ENCODE peak calls at places on chromosomes 3 and 15, in seven cellular contexts. V, O, L, E, B, Q and X are unnamed samples. For H3K4me1, the result is how much of the 10 kb centered on the place peaks cover.

GRCh38 chr15:90580946-90581345 is 51.2 kb downstream of the CRTC3 start:
- DNase-seq in L (no peak), E (no peak), V (no peak), B (no peak), O (no peak), Q (no peak), X (no peak)

GRCh38 chr15:83299462-83299861 is 15.0 kb upstream of the BNC1 start:
- DNase-seq in B (no peak), E (no peak), V (no peak), L (no peak), O (no peak), Q (no peak), X (no peak)

GRCh38 chr3:100463002-100463401 is 29.4 kb upstream of the TMEM45A start:
- DNase-seq in Q (peak), E (no peak), O (peak), L (peak), V (peak), B (peak), X (peak)

GRCh38 chr3:186143280-186143679 is 34.4 kb upstream of the ETV5 start:
- DNase-seq in Q (no peak), V (no peak), L (no peak), O (no peak), B (no peak), E (no peak), X (no peak)

GRCh38 chr15:46815765-46816164 is 901.5 kb upstream of the SEMA6D start:
- DNase-seq in B (no peak), Q (no peak), E (no peak), O (no peak), V (no peak), L (no peak), X (no peak)

GRCh38 chr3:23928525-23928924 is 11.6 kb downstream of the RPL15 start:
- DNase-seq in Q (no peak), O (peak), E (no peak), V (no peak), B (no peak), L (no peak), X (no peak)

GRCh38 chr3:157754415-157754814 is 251.2 kb upstream of the VEPH1 start:
- DNase-seq in E (no peak), V (no peak), Q (no peak), B (no peak), L (no peak), O (no peak), X (no peak)

GRCh38 chr3:99286266-99286845 is 352.0 kb upstream of the COL8A1 start:
- DNase-seq in Q (peak), V (peak), O (no peak), L (no peak), E (no peak), B (no peak), X (no peak)

GRCh38 chr3:6791161-6791560 is 69.8 kb upstream of the GRM7 start:
- DNase-seq in E (no peak), B (no peak), O (no peak), L (no peak), Q (peak), V (no peak), X (no peak)

GRCh38 chr3:111947179-111947727 is 31.6 kb upstream of the ABHD10 start:
- DNase-seq in L (no peak), O (no peak), V (peak), E (no peak), Q (peak), B (no peak), X (no peak)

GRCh38 chr3:147939425-147940196 is 530.4 kb downstream of the ZIC1 start:
- DNase-seq in Q (peak), L (no peak), O (no peak), B (no peak), V (no peak), E (no peak), X (no peak)

GRCh38 chr3:40800343-40800742 is 275.6 kb downstream of the ZNF621 start:
- DNase-seq in Q (peak), E (no peak), V (peak), O (peak), B (no peak), L (no peak), X (no peak)

GRCh38 chr15:94225616-94226015 is 5.7 kb upstream of the MCTP2 start:
- DNase-seq in Q (peak), B (no peak), V (no peak), E (no peak), O (no peak), L (no peak), X (no peak)

GRCh38 chr3:132784502-132785025 is 62.4 kb upstream of the NPHP3 start:
- DNase-seq in V (no peak), O (no peak), L (no peak), Q (peak), E (no peak), B (no peak), X (no peak)

GRCh38 chr3:185216587-185216918 is 37.3 kb downstream of the EHHADH start:
- DNase-seq in Q (peak), L (no peak), O (no peak), B (peak), E (no peak), V (no peak), X (no peak)

GRCh38 chr15:85118173-85118572 is 136.5 kb downstream of the PDE8A start:
- DNase-seq in V (no peak), E (no peak), O (no peak), L (no peak), B (no peak), Q (no peak), X (no peak)

GRCh38 chr15:61994216-61994615 is 66.0 kb downstream of the VPS13C start:
- DNase-seq in L (no peak), B (no peak), V (peak), Q (peak), O (no peak), E (no peak), X (peak)

GRCh38 chr3:140859592-140860336 is 81.9 kb upstream of the SLC25A36 start:
- DNase-seq in V (peak), Q (no peak), O (no peak), L (peak), E (no peak), B (peak), X (no peak)

GRCh38 chr15:35979608-35980007 is 433.6 kb upstream of the DPH6 start:
- DNase-seq in O (no peak), B (no peak), E (no peak), L (no peak), Q (peak), V (no peak), X (no peak)

GRCh38 chr15:93173369-93173768 is 84.4 kb upstream of the RGMA start:
- DNase-seq in Q (peak), O (peak), E (no peak), V (peak), L (no peak), B (peak), X (no peak)

GRCh38 chr3:147405552-147406254 is 640 bp downstream of the ZIC4 start:
- DNase-seq in B (no peak), L (no peak), Q (no peak), O (no peak), E (peak), V (no peak), X (peak)

GRCh38 chr3:45616158-45616557 is 21.6 kb downstream of the LIMD1 start:
- DNase-seq in B (peak), Q (no peak), E (no peak), L (no peak), O (no peak), V (no peak), X (no peak)

GRCh38 chr15:65355173-65355982 is 22.4 kb downstream of the IGDCC3 start:
- DNase-seq in E (peak), O (no peak), L (no peak), Q (no peak), V (no peak), B (no peak), X (peak)

GRCh38 chr3:152961323-152961722 is 126.4 kb downstream of the P2RY1 start:
- DNase-seq in Q (no peak), E (no peak), B (peak), O (peak), L (peak), V (peak), X (peak)

GRCh38 chr3:49916686-49917085 is 12.9 kb downstream of the MON1A start:
- DNase-seq in Q (peak), V (no peak), E (no peak), O (no peak), L (no peak), B (no peak), X (peak)

GRCh38 chr15:73153024-73153423 is 100.8 kb downstream of the NEO1 start:
- DNase-seq in Q (no peak), L (no peak), V (no peak), B (no peak), O (no peak), E (no peak), X (no peak)

GRCh38 chr15:60720493-60721231 is 241.7 kb upstream of the ICE2 start:
- DNase-seq in L (no peak), Q (no peak), E (no peak), V (no peak), B (no peak), O (no peak), X (no peak)

GRCh38 chr3:7684193-7684592 is 817.4 kb upstream of the LMCD1 start:
- DNase-seq in O (no peak), B (no peak), Q (no peak), L (no peak), V (no peak), E (no peak), X (no peak)

GRCh38 chr15:68319997-68320396 is 42.5 kb downstream of the FEM1B start:
- DNase-seq in L (no peak), B (no peak), Q (no peak), E (no peak), O (no peak), V (no peak), X (no peak)

GRCh38 chr3:77707271-77707670 is 667.4 kb downstream of the ROBO2 start:
- DNase-seq in O (no peak), V (no peak), Q (no peak), L (no peak), E (no peak), B (no peak), X (no peak)

GRCh38 chr15:70627734-70628541 is 135.4 kb downstream of the UACA start:
- DNase-seq in L (no peak), O (no peak), V (no peak), Q (peak), E (no peak), B (no peak), X (no peak)
- H3K4me2 ChIP-seq in L (no peak), O (no peak), V (no peak), Q (no peak), E (no peak), B (no peak), X (peak)

GRCh38 chr15:101194246-101195138 is 57.4 kb downstream of the CHSY1 start:
- DNase-seq in V (no peak), B (no peak), O (no peak), L (no peak), E (no peak), Q (no peak), X (no peak)

GRCh38 chr15:101200181-101200580 is 51.7 kb downstream of the CHSY1 start:
- DNase-seq in L (no peak), E (no peak), O (no peak), B (peak), Q (no peak), V (no peak), X (no peak)

GRCh38 chr15:101201411-101202174 is 50.3 kb downstream of the CHSY1 start:
- DNase-seq in L (no peak), E (peak), O (peak), Q (peak), B (no peak), V (peak), X (peak)

GRCh38 chr15:101198820-101199219 is 53.0 kb downstream of the CHSY1 start:
- DNase-seq in Q (peak), V (no peak), O (no peak), B (peak), E (no peak), L (no peak), X (no peak)

DNA sequence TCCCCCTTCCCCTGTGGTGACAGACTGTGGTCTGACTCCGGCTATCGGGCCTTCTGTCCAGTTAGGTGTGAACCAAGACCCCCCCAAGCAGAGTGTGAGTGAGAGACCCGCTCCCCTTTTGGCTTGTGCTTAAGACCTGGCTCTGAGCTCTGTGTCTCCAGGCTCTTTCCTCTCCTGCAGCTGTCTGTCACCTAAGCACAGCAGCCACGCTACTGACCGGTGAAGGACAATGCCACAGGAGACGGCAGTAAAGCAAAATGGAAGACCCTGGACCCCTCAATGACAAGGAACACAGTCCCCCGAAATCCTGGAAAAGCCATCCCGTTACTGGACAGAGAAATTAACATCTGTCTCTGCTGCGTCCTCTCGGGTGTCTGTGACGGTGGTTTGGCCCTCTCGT is 53.8 kb downstream of the CHSY1 start:
- DNase-seq in E (no peak), O (no peak), L (no peak), V (no peak), B (no peak), Q (no peak), X (no peak)
- H3K4me1 ChIP-seq in E (under half), O (under half), L (under half), V (under half), B (half or more), Q (under half), X (half or more)

DNA sequence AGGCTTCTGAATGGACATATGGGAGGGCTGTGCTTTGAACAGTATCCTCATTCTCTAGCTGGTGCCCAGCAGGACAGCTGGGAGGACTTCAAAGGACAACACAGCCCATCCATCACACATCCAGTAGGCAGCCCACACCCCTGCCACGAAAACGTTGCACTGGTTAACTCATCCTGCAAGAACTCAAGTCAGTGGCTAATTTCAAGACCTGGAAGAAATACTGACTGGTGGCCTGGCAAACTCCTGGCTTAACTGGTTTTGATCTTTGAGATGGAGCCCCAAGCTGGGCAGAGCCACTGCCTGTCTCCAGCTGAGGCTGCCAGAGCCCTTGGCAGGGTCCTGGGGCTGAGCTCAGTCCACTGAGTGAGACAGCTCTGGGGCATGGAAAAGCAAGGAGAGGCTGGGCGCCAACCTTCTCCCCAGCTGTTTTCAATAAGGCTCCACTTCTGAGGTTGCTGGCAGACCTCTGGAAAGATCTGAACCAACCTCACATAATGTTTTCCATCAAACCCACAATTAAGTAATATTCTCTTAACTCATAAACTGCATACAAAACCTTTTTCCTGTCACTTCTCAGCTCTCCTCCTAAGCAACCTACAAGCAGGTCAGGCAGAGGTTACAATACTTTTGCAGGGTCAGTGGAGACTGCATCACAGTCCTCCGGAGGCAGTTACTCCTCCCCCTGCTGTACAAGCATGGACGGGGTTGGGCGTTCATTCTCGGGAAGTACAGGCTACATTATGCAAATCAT is 110.3 kb downstream of the MYLK start:
- DNase-seq in B (no peak), E (no peak), O (no peak), V (no peak), L (no peak), Q (peak), X (peak)
- TF ChIP-seq CTCF in B (no peak), E (no peak), O (no peak), V (no peak), L (no peak), Q (no peak), X (no peak)

GRCh38 chr15:80183291-80183690 is 30.5 kb downstream of the FAH start:
- DNase-seq in B (no peak), E (no peak), V (no peak), O (no peak), Q (no peak), L (no peak), X (no peak)
- H3K4me2 ChIP-seq in B (no peak), E (no peak), V (no peak), O (no peak), Q (peak), L (no peak), X (no peak)

DNA sequence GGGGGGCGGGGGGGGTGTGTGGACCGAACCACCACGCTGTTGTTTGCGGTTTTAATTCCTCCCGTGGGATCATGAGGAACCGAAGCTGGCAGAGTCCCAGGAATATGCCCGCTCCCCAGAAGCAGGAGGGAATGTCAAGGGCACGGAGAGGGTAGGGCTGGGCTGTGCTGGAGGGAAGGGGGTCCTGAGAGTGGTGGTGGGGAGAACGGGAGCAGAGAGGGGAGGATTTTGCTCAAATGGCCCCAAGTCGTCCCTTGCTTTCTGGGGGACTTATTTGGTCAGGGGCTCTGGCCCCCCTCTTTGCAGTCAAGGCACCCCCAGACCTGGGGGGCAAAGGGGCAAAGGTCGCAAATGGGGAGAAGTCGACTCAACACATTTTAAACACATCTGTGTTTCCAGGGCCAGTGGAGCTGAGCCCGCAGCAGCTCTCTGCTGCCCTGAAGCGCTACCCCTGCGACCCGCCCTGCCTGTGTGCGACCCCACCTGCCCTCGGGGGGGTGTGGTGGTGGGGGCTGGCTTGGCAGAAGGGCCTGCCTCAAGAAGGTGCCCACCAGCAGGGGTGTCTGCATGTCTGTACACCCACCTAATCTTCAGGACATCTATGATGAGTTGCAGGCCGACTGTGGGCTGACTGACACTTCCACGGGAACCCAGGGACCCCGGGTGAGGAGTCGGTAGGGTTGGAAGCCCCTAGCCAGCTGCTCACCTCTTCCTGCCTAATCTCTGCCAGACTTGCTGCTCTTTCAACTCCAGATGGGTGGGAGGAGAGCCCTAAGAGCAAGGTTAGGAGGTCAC is 602 bp upstream of the ATP2B2 start:
- DNase-seq in O (no peak), E (no peak), B (no peak), L (no peak), Q (no peak), V (no peak), X (no peak)
- H3K4me1 ChIP-seq in O (under half), E (under half), B (under half), L (under half), Q (under half), V (under half), X (under half)

DNA sequence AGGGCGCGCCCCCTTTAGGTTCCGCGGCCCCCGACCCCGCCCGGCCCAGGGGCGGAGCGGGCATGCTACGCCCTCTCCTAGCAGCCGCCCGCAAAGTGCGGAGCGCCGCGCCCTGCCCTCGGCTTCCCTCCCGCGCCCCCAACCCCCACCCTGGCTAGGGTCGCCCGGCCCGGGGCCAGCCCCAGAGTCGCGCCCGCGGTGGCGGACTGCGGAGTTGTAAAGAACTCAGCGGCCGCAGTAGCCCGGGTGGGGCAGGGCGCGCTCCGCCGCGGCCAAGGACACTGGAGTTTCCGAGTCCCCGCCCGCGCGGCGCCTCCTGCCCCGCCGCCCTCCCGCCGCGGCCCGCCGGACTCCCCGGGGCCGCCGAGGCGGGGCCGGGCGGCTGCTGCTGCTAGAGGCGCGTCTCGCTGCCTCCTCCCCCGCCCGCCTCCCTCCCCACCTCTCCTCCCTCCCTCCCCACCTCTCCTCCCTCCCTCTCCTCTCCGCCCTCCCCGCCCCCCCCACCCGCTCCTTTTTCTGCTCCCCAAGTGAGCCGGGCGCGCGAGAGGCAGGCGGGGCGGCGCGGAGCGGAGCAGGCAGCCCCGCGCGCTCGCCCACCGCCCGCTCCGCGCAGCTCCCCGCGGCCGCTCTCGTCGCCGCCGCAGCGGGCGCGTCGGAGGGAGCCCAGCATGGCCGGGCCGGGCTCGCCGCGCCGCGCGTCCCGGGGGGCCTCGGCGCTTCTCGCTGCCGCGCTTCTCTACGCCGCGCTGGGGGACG is at the start of gene CACNA2D3:
- DNase-seq in Q (peak), O (no peak), B (peak), E (peak), V (peak), L (no peak), X (peak)
- TF ChIP-seq CTCF in Q (no peak), O (no peak), B (no peak), E (no peak), V (no peak), L (no peak), X (no peak)

GRCh38 chr15:67177750-67178149 is 76.7 kb downstream of the AAGAB start:
- DNase-seq in L (no peak), B (no peak), V (peak), O (no peak), E (no peak), Q (peak), X (peak)
- H3K4me2 ChIP-seq in L (no peak), B (no peak), V (no peak), O (no peak), E (no peak), Q (peak), X (peak)

GRCh38 chr15:52331490-52332240 is 36.1 kb upstream of the MYO5C start:
- DNase-seq in Q (peak), B (peak), V (peak), L (peak), E (no peak), O (peak), X (no peak)

GRCh38 chr15:52326758-52327157 is 31.2 kb upstream of the MYO5C start:
- DNase-seq in V (no peak), B (no peak), E (no peak), O (no peak), Q (peak), L (no peak), X (peak)

GRCh38 chr15:52329980-52330379 is 34.4 kb upstream of the MYO5C start:
- DNase-seq in Q (peak), L (no peak), V (peak), O (no peak), E (no peak), B (no peak), X (no peak)

GRCh38 chr15:52328680-52329079 is 33.1 kb upstream of the MYO5C start:
- DNase-seq in O (no peak), L (no peak), Q (no peak), V (no peak), E (no peak), B (no peak), X (no peak)

GRCh38 chr15:52329150-52329549 is 33.5 kb upstream of the MYO5C start:
- DNase-seq in E (no peak), O (no peak), B (no peak), L (no peak), V (no peak), Q (no peak), X (no peak)
- H3K4me1 ChIP-seq in E (under half), O (under half), B (under half), L (under half), V (under half), Q (under half), X (under half)